ENCODE peak calls at places on chromosomes 3 and 15, in seven cellular contexts. L is Karpas-422, J is esophagus squamous epithelium, V is cardiac muscle cell, O is aorta, P is body of pancreas, Z is endodermal cell. G is an unnamed sample. For H3K27me3, the result is how much of the 10 kb centered on the place peaks cover.

GRCh38 chr3:122572940-122573412 is 4.5 kb upstream of the PARP15 start:
- DNase-seq in P (peak), J (no peak), O (no peak), L (peak), Z (peak), V (no peak), G (no peak)

GRCh38 chr3:11211531-11212300 is 57.4 kb downstream of the HRH1 start:
- DNase-seq in L (no peak), P (no peak), Z (no peak), J (no peak), V (no peak), O (peak), G (no peak)

GRCh38 chr15:78808550-78808949 is 2.7 kb downstream of the ADAMTS7 start:
- DNase-seq in P (peak), V (peak), J (no peak), L (peak), O (no peak), Z (peak), G (no peak)

GRCh38 chr3:12107071-12107713 is 51.5 kb downstream of the TIMP4 start:
- DNase-seq in P (no peak), O (no peak), V (no peak), L (no peak), J (no peak), Z (no peak), G (no peak)

GRCh38 chr3:178072931-178073330 is 463.3 kb upstream of the KCNMB2 start:
- DNase-seq in V (no peak), J (no peak), L (no peak), O (no peak), P (no peak), Z (no peak), G (no peak)

GRCh38 chr15:77387355-77388105 is 32.4 kb downstream of the PEAK1 start:
- DNase-seq in Z (no peak), P (no peak), V (no peak), O (no peak), L (no peak), J (no peak), G (no peak)

GRCh38 chr15:45546789-45547188 is 24.2 kb upstream of the SLC30A4 start:
- DNase-seq in O (no peak), V (no peak), P (no peak), J (no peak), Z (no peak), L (no peak), G (no peak)

GRCh38 chr3:194313642-194314430 is 37.3 kb downstream of the CPN2 start:
- DNase-seq in O (peak), P (no peak), J (no peak), Z (peak), L (no peak), V (no peak), G (no peak)

GRCh38 chr3:87311309-87311708 is 34.9 kb upstream of the POU1F1 start:
- DNase-seq in Z (no peak), V (no peak), O (no peak), J (no peak), P (no peak), L (no peak), G (no peak)

GRCh38 chr15:67133738-67134576 is 68.6 kb downstream of the SMAD3 start:
- DNase-seq in L (peak), J (no peak), V (peak), P (peak), Z (no peak), O (no peak), G (peak)

GRCh38 chr15:67136802-67137201 is 71.4 kb downstream of the SMAD3 start:
- DNase-seq in O (no peak), P (no peak), J (no peak), Z (peak), L (no peak), V (no peak), G (no peak)

GRCh38 chr15:67135494-67135893 is 70.1 kb downstream of the SMAD3 start:
- DNase-seq in P (peak), O (no peak), J (no peak), Z (peak), V (no peak), L (no peak), G (no peak)

GRCh38 chr15:67133026-67133425 is 67.6 kb downstream of the SMAD3 start:
- DNase-seq in O (no peak), V (peak), J (no peak), Z (peak), L (no peak), P (no peak), G (no peak)

DNA sequence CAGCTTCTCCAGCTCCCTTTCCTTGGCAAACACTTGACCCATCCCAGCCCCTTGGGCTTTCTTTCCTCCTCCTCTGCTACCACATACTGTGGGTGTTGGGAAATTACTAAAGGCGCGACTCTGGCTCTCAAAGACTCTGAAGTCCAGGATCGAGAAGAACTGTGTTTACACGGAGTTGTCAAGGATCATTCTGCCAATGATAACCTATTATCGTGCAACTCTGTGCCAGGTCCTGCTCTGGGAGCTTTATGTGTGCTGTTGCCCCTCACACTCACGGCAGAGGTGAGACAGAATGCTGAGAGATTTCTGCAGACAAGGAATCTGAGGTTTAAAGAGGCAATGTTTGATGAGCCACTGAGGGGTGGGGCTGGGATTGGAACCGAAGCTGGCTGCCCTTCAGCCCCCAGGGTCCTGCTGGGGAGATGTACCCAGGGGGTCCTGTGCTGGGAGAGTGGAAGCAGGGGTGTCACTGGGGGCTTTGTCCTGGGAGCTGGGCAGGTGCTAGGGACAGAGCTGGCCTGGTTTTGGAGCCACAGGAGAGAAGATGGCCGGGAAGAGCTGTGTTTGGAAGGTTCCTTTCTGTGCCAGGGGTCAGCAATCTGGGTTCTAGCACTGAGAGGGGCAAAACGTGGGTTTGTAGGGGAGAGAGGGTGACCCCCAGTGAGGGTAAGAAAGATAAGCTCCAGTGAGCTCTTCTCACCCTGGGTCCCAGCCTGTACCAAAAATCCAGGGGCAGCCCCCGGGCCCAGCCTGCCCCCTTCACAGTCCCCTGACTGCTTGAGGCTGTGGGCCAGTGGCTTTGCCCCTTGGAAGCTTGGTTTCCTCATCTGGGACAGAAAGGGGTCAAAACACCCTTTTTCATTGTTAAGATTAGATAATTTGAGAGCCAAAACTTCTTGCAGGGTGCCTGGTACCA is 69.4 kb downstream of the SMAD3 start:
- DNase-seq in J (no peak), Z (peak), P (no peak), O (no peak), V (no peak), L (no peak), G (no peak)
- H3K4me3 ChIP-seq in J (no peak), Z (no peak), P (no peak), O (no peak), V (no peak), L (peak), G (no peak)

DNA sequence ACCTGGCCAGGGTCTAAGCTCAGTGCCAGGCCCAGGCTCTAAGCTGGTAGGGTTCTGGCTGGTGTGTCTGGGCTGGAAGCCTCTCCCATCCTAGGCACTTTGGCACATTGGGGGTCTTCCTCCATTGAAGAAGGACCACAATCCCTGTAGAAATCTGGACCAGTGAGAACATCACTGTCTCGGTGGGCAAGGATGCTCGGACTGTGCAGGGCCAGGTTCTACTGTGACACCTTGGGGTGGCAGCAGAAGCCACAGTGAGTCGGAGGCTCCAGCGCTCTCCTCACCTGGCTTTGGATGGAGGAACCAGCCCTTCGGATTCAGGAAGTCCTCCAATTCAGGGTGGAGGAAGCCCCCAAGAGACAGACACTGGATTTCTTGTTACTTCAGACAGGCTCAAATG is 17.5 kb upstream of the HCN4 start:
- DNase-seq in L (no peak), Z (no peak), V (no peak), P (no peak), O (no peak), J (no peak), G (no peak)
- H3K27me3 ChIP-seq in L (under half), Z (under half), V (under half), P (under half), O (under half), J (under half), G (under half)

GRCh38 chr15:31328425-31328998 is 1.9 kb downstream of the KLF13 start:
- DNase-seq in P (no peak), J (no peak), L (peak), V (no peak), Z (no peak), O (no peak), G (no peak)

GRCh38 chr15:31325432-31325975 is 1.1 kb upstream of the KLF13 start:
- DNase-seq in V (peak), J (no peak), P (peak), O (peak), Z (peak), L (peak), G (no peak)

GRCh38 chr15:31327674-31328424 is 1.2 kb downstream of the KLF13 start:
- DNase-seq in V (peak), J (no peak), Z (peak), L (peak), O (peak), P (peak), G (no peak)

GRCh38 chr15:31325976-31326728 is 483 bp upstream of the KLF13 start:
- DNase-seq in V (peak), Z (peak), L (peak), O (peak), J (peak), P (peak), G (peak)

DNA sequence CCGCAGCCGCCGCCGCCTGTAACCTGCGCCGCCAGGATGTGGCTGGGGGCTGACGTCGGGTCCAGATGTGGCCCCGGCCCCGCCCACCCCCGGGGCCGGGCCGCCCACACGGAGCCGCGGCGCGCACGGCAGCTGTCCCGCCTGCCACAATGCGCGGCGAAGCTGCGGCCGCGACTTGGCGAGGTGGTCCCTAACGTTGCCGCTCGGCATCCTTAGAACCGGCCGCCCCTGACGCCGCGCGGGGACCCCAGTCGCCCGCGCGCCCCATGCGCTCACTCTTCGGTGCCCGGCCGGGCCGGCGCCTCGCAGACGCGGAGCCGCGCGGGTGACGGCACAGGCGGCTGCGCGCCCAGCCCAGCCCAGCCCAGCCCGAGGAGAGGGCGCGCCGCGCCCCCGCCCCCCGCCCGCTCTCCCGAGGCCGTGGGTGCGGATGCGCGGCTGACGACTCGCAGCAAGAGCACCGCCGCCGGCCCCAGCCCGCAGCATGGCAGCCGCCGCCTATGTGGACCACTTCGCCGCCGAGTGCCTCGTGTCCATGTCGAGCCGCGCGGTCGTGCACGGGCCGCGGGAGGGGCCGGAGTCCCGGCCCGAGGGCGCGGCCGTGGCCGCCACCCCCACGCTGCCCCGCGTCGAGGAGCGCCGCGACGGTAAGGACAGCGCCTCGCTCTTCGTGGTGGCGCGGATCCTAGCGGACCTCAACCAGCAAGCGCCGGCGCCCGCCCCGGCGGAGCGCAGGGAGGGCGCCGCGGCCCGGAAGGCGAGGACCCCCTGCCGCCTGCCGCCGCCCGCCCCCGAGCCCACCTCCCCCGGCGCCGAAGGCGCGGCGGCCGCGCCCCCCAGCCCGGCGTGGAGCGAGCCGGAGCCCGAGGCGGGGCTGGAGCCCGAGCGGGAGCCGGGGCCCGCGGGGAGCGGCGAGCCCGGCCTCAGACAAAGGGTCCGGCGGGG is at the start of gene KLF13:
- DNase-seq in J (no peak), L (peak), O (no peak), V (no peak), P (peak), Z (peak), G (no peak)
- H3K4me3 ChIP-seq in J (peak), L (peak), O (peak), V (peak), P (peak), Z (peak), G (peak)

DNA sequence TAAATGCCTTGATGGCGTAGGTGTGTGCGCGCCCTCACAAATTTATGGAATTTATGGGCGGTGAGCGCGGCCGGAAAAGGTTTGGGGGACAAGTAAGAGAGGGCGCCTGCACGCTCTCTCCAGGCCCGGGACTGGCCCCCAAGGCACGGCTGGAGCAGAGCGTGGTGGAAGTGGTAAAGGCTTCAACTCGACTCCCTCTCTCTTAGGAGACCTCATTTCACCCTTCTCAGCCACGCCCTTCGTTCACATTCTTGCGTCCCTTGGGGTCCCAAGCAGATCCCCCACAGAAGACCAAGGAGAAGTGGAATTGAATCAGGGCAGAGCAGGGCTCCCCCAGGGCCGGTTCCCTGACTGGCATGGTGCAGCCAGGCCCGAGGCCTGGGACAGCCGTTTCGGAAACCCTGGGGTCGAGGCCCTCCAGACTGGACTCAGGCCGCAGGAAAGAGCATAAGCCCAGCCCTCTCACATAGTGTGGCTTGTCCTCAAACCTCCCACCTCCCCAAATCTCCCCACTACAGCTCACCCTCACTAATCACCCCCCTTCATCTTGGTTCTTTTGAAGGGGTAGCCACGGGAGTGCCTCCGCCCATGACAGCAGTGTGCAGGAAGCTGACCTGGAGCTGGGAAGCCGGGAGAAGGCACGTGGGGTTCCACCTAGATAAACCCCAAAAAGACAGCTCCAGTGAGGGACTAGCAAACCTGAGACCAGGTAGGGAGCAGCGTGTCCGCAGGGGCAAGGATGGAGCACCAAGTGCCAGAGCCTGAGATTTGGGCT is 75.6 kb upstream of the POLG start:
- DNase-seq in L (no peak), J (no peak), O (no peak), V (no peak), P (no peak), Z (no peak), G (no peak)
- H3K27me3 ChIP-seq in L (under half), J (under half), O (under half), V (half or more), P (under half), Z (half or more), G (half or more)

DNA sequence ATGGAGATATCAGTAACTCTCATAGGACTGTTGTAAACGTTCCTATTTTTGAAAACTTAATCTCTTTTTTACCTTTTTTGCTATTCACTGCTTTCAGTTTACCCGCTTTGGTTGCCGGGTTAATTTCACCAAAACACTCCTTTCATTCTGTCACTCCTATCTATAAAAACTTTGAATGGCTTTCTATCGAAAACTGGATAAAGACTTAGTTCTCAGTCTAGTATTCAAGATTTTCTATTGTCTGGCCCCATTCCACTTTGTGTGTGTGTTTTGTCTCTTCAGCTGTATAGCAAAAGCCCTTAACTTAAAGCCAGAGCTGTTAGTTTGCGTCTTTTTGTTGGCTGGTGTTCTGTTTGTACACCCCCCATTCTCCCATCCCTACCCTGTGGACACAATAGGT is 7.5 kb downstream of the PIAS1 start:
- DNase-seq in L (no peak), V (no peak), P (no peak), J (no peak), Z (no peak), O (no peak), G (no peak)
- H3K4me3 ChIP-seq in L (no peak), V (no peak), P (no peak), J (no peak), Z (no peak), O (no peak), G (no peak)

DNA sequence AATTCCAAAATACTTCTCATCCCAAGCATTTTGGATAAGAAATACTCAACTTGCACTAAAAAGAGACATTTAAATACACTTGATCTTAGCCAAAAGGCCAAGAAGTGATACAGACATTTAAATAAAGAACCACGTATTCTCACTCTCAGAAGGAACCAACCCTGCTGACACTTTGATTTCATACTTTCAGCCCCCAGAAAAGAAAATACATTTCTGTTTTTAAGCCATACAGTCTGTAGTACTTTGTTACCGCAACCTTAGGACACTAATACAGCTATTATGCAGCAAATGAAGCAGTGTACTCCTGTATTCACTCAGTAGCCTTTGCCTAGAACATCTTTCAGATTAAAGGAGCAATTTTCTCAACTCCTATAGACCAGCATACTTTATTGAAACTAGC is 86.7 kb downstream of the TBC1D5 start:
- DNase-seq in V (no peak), J (no peak), O (no peak), L (no peak), Z (no peak), P (no peak), G (no peak)
- H3K27me3 ChIP-seq in V (under half), J (under half), O (under half), L (under half), Z (under half), P (under half), G (under half)

GRCh38 chr3:186121968-186122367 is 13.1 kb upstream of the ETV5 start:
- DNase-seq in J (no peak), L (no peak), V (peak), O (no peak), Z (peak), P (peak), G (no peak)
- H3K4me3 ChIP-seq in J (no peak), L (no peak), V (no peak), O (no peak), Z (no peak), P (peak), G (no peak)

GRCh38 chr3:147419731-147420360 is 10.7 kb downstream of the ZIC1 start:
- DNase-seq in V (no peak), O (no peak), L (no peak), P (no peak), Z (no peak), J (no peak), G (no peak)

GRCh38 chr3:147422226-147422933 is 13.2 kb downstream of the ZIC1 start:
- DNase-seq in J (no peak), L (no peak), Z (peak), P (no peak), O (no peak), V (no peak), G (no peak)

GRCh38 chr3:147421184-147421912 is 12.2 kb downstream of the ZIC1 start:
- DNase-seq in O (no peak), J (no peak), Z (peak), V (peak), L (no peak), P (no peak), G (no peak)

GRCh38 chr3:147419062-147419701 is 10.0 kb downstream of the ZIC1 start:
- DNase-seq in P (peak), V (peak), O (peak), J (no peak), L (no peak), Z (peak), G (no peak)

DNA sequence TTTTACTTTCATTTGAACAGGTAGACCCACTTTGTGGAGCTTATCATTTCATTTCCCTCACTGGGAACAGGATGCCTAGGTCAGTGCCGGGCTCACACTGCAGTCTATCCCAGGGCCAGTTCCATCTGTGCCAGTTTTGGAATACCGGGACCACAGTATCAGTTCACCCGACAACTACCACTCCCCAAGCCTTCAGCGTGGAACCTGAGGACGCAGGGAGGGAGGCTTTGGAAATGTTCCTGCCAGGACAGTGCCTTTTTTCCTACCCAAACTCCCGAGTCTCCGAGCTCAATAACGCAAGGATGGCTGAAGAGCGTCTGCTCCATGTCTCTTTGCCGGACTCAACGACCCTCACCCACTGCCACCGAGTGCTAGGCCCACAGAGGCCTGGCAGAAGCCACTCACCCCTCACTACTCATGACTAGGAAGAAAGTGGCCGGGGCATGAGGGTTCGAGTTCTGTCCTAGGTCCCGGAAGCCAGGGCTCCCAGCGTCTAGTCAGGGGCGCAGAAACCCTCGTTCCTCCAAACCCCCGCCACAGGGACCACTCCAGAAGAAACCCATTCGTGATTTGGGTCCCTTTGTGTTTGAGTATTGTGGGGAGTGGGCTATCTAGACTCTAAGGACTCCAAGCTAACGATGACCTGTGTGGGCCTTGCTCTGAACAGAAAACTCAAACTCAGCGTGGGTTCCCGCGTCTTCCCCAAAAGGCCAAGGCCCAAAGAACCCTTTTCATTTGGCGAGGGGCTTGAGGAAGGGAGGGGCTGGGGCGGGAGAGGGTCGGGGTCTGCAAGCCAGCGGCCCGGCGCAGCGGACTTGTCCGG is 11.4 kb downstream of the ZIC1 start:
- DNase-seq in P (no peak), L (no peak), Z (peak), O (no peak), J (no peak), V (no peak), G (no peak)
- H3K27me3 ChIP-seq in P (under half), L (under half), Z (half or more), O (under half), J (half or more), V (half or more), G (half or more)

G was measured in kidney epithelial cell.